ENCODE peak calls at places on chromosomes 1 and 21, in seven cellular contexts. One of them, this sample, is unnamed.

GRCh38 chr21:33987461-33987860 is 71.9 kb upstream of the ATP5PO start:
- DNase-seq in kidney: no peak
- DNase-seq in fibroblast of lung: no peak
- DNase-seq in mammary epithelial cell: no peak
- DNase-seq in OCI-LY7: no peak
- DNase-seq in DND-41: no peak
- DNase-seq in epithelial cell of esophagus: no peak
- DNase-seq in this sample: no peak

GRCh38 chr1:245154429-245155185 is at the start of gene KIF26B:
- DNase-seq in kidney: peak; percentile 82
- DNase-seq in epithelial cell of esophagus: peak; percentile 85
- DNase-seq in fibroblast of lung: peak; percentile 73
- DNase-seq in OCI-LY7: no peak
- DNase-seq in DND-41: peak; percentile 56
- DNase-seq in mammary epithelial cell: peak; percentile 67
- DNase-seq in this sample: no peak

GRCh38 chr1:180580237-180580636 is 21.5 kb downstream of the OVAAL start:
- DNase-seq in epithelial cell of esophagus: peak; percentile 82
- DNase-seq in kidney: peak; percentile 79
- DNase-seq in mammary epithelial cell: peak; percentile 93
- DNase-seq in DND-41: no peak
- DNase-seq in fibroblast of lung: peak; percentile 44
- DNase-seq in OCI-LY7: no peak
- DNase-seq in this sample: no peak

GRCh38 chr1:116273042-116273783 is 99.8 kb upstream of the ATP1A1 start:
- DNase-seq in kidney: no peak
- DNase-seq in DND-41: peak; percentile 39
- DNase-seq in epithelial cell of esophagus: peak; percentile 16
- DNase-seq in mammary epithelial cell: no peak
- DNase-seq in fibroblast of lung: no peak
- DNase-seq in OCI-LY7: no peak
- DNase-seq in this sample: no peak

GRCh38 chr1:93000751-93001175 is 39.5 kb upstream of the DIPK1A start:
- DNase-seq in fibroblast of lung: peak; percentile 48
- DNase-seq in epithelial cell of esophagus: peak; percentile 32
- DNase-seq in mammary epithelial cell: peak; percentile 8
- DNase-seq in DND-41: no peak
- DNase-seq in kidney: no peak
- DNase-seq in OCI-LY7: no peak
- DNase-seq in this sample: no peak

GRCh38 chr1:245599413-245600174 is 444.8 kb downstream of the KIF26B start:
- DNase-seq in OCI-LY7: no peak
- DNase-seq in kidney: no peak
- DNase-seq in mammary epithelial cell: no peak
- DNase-seq in DND-41: no peak
- DNase-seq in fibroblast of lung: peak; percentile 95
- DNase-seq in epithelial cell of esophagus: no peak
- DNase-seq in this sample: no peak

GRCh38 chr1:9366298-9366697 is 73.6 kb downstream of the SPSB1 start:
- DNase-seq in fibroblast of lung: no peak
- DNase-seq in mammary epithelial cell: no peak
- DNase-seq in epithelial cell of esophagus: no peak
- DNase-seq in kidney: no peak
- DNase-seq in OCI-LY7: no peak
- DNase-seq in DND-41: no peak
- DNase-seq in this sample: no peak

GRCh38 chr1:111506561-111506960 is 3.1 kb upstream of the ADORA3 start:
- DNase-seq in mammary epithelial cell: no peak
- DNase-seq in fibroblast of lung: no peak
- DNase-seq in epithelial cell of esophagus: no peak
- DNase-seq in OCI-LY7: no peak
- DNase-seq in kidney: no peak
- DNase-seq in DND-41: no peak
- DNase-seq in this sample: no peak

GRCh38 chr1:224042557-224043118 is 71.3 kb upstream of the FBXO28 start:
- DNase-seq in fibroblast of lung: peak; percentile 57
- DNase-seq in OCI-LY7: no peak
- DNase-seq in DND-41: no peak
- DNase-seq in mammary epithelial cell: no peak
- DNase-seq in epithelial cell of esophagus: no peak
- DNase-seq in kidney: no peak
- DNase-seq in this sample: no peak

GRCh38 chr1:203325418-203326091 is 20.2 kb downstream of the BTG2 start:
- DNase-seq in DND-41: no peak
- DNase-seq in OCI-LY7: peak; percentile 83
- DNase-seq in fibroblast of lung: no peak
- DNase-seq in kidney: no peak
- DNase-seq in mammary epithelial cell: no peak
- DNase-seq in epithelial cell of esophagus: no peak
- DNase-seq in this sample: no peak

GRCh38 chr1:184283999-184284398 is 102.8 kb upstream of the C1orf21 start:
- DNase-seq in epithelial cell of esophagus: no peak
- DNase-seq in mammary epithelial cell: no peak
- DNase-seq in OCI-LY7: no peak
- DNase-seq in fibroblast of lung: peak; percentile 77
- DNase-seq in kidney: no peak
- DNase-seq in DND-41: no peak
- DNase-seq in this sample: no peak

GRCh38 chr1:6509603-6510291 is 18.3 kb upstream of the PLEKHG5 start:
- DNase-seq in kidney: peak; percentile 62
- DNase-seq in fibroblast of lung: no peak
- DNase-seq in DND-41: no peak
- DNase-seq in OCI-LY7: no peak
- DNase-seq in epithelial cell of esophagus: no peak
- DNase-seq in mammary epithelial cell: no peak
- DNase-seq in this sample: no peak

DNA sequence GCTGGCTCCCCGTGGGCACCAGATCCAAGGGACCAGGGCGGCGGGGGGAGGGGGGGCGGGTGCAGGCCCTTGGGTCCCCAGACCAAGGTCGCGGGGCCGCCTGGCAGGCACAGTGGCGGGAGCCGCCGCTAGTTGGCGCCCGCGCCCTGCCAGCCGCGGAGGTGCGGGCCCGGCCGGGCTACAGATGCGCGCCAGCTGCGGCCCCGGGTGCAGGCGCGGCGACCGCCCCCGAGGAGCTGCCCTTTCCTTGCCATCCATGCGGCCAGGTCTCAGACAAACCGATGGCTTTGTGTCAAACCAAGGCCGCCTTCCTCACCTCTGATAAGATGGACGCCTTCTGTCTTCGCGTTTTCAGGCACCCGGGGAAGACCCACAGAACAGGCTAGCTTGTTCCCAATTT is 2.2 kb upstream of the RUNX3 start:
- DNase-seq in DND-41: peak; percentile 37
- DNase-seq in fibroblast of lung: no peak
- DNase-seq in mammary epithelial cell: no peak
- DNase-seq in kidney: no peak
- DNase-seq in epithelial cell of esophagus: peak; percentile 31
- DNase-seq in OCI-LY7: peak; percentile 76
- DNase-seq in this sample: no peak
- TF ChIP-seq CTCF in DND-41: peak; percentile 57
- TF ChIP-seq CTCF in fibroblast of lung: no peak
- TF ChIP-seq CTCF in mammary epithelial cell: peak; percentile 51
- TF ChIP-seq CTCF in kidney: peak; percentile 65
- TF ChIP-seq CTCF in epithelial cell of esophagus: no peak
- TF ChIP-seq CTCF in OCI-LY7: peak; percentile 61
- TF ChIP-seq CTCF in this sample: peak; percentile 63

GRCh38 chr1:239233626-239234025 is 152.7 kb upstream of the CHRM3 start:
- DNase-seq in mammary epithelial cell: no peak
- DNase-seq in OCI-LY7: no peak
- DNase-seq in fibroblast of lung: no peak
- DNase-seq in kidney: no peak
- DNase-seq in epithelial cell of esophagus: peak; percentile 65
- DNase-seq in DND-41: no peak
- DNase-seq in this sample: no peak
- H3K4me3 ChIP-seq in mammary epithelial cell: no peak overlapping the region
- H3K4me3 ChIP-seq in OCI-LY7: no peak overlapping the region
- H3K4me3 ChIP-seq in fibroblast of lung: no peak overlapping the region
- H3K4me3 ChIP-seq in kidney: no peak overlapping the region
- H3K4me3 ChIP-seq in epithelial cell of esophagus: no peak overlapping the region
- H3K4me3 ChIP-seq in DND-41: no peak overlapping the region
- H3K4me3 ChIP-seq in this sample: no peak overlapping the region

GRCh38 chr21:16192900-16193299 is 463.1 kb downstream of the USP25 start:
- DNase-seq in mammary epithelial cell: peak; percentile 69
- DNase-seq in epithelial cell of esophagus: peak; percentile 94
- DNase-seq in OCI-LY7: no peak
- DNase-seq in fibroblast of lung: peak; percentile 82
- DNase-seq in DND-41: no peak
- DNase-seq in kidney: no peak
- DNase-seq in this sample: no peak
- TF ChIP-seq CTCF in mammary epithelial cell: no peak
- TF ChIP-seq CTCF in epithelial cell of esophagus: no peak
- TF ChIP-seq CTCF in OCI-LY7: no peak
- TF ChIP-seq CTCF in fibroblast of lung: no peak
- TF ChIP-seq CTCF in DND-41: no peak
- TF ChIP-seq CTCF in kidney: no peak
- TF ChIP-seq CTCF in this sample: no peak

GRCh38 chr1:113934006-113934405 is 4.9 kb downstream of the HIPK1 start:
- DNase-seq in epithelial cell of esophagus: no peak
- DNase-seq in OCI-LY7: no peak
- DNase-seq in kidney: no peak
- DNase-seq in mammary epithelial cell: no peak
- DNase-seq in DND-41: no peak
- DNase-seq in fibroblast of lung: no peak
- DNase-seq in this sample: no peak

GRCh38 chr1:113930499-113931161 is 1.5 kb downstream of the HIPK1 start:
- DNase-seq in epithelial cell of esophagus: peak; percentile 49
- DNase-seq in kidney: no peak
- DNase-seq in mammary epithelial cell: peak; percentile 67
- DNase-seq in OCI-LY7: peak; percentile 45
- DNase-seq in fibroblast of lung: peak; percentile 71
- DNase-seq in DND-41: peak; percentile 78
- DNase-seq in this sample: no peak

GRCh38 chr1:113929750-113930498 is 800 bp downstream of the HIPK1 start:
- DNase-seq in kidney: peak; percentile 85
- DNase-seq in mammary epithelial cell: peak; percentile 44
- DNase-seq in fibroblast of lung: no peak
- DNase-seq in OCI-LY7: peak; percentile 74
- DNase-seq in DND-41: peak; percentile 48
- DNase-seq in epithelial cell of esophagus: peak; percentile 48
- DNase-seq in this sample: no peak

GRCh38 chr1:113928950-113929749 is at the start of gene HIPK1:
- DNase-seq in fibroblast of lung: peak; percentile 89
- DNase-seq in DND-41: peak; percentile 94
- DNase-seq in OCI-LY7: peak; percentile 96
- DNase-seq in kidney: peak; percentile 97
- DNase-seq in mammary epithelial cell: peak; percentile 86
- DNase-seq in epithelial cell of esophagus: peak; percentile 93
- DNase-seq in this sample: peak; percentile 56

DNA sequence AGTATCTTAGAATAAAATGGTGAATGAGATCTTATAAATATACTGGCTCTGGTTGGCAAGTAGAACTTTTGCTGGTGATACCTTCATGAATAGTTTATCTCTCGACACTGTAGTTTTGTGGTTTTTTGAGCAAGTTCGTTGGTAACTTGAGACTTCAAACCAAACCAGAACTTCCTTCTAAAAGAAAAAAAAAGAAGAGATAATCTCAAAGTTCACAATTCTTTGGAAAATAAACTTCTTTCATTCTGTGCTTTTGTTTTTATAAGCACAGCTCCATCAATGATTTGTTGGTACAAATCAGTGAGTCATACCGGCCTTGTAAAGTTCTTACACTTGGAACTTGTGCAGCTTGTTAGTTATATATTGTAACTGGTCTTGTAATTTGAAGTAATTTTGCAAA is 2.3 kb downstream of the HIPK1 start:
- DNase-seq in DND-41: no peak
- DNase-seq in fibroblast of lung: peak; percentile 88
- DNase-seq in kidney: no peak
- DNase-seq in epithelial cell of esophagus: peak; percentile 47
- DNase-seq in mammary epithelial cell: no peak
- DNase-seq in OCI-LY7: no peak
- DNase-seq in this sample: no peak
- H3K4me3 ChIP-seq in DND-41: peak overlapping the region; percentile 51
- H3K4me3 ChIP-seq in fibroblast of lung: no peak overlapping the region
- H3K4me3 ChIP-seq in kidney: peak overlapping the region; percentile 92
- H3K4me3 ChIP-seq in epithelial cell of esophagus: peak overlapping the region; percentile 11
- H3K4me3 ChIP-seq in mammary epithelial cell: no peak overlapping the region
- H3K4me3 ChIP-seq in OCI-LY7: peak overlapping the region; percentile 96
- H3K4me3 ChIP-seq in this sample: no peak overlapping the region

DNA sequence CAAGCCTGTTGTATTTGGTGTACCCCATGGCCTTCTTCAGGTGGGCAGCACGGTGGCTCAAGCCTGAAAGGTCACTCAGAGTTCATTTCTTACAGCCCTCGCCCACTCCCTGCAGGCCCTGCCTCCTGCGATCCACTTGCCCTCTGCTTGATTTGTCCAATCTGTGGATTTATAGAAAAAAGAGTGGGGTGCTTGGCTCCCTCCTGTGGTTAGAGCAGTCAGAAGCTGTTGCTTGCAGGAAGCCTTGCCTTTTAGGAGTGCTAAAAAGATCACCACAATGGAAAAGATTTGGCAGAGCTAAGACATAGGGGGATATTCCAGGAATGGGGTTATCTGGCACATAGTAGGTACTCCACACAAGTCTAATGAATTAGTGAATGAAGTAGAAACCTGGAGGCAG is 108.0 kb upstream of the TRABD2B start:
- DNase-seq in mammary epithelial cell: no peak
- DNase-seq in DND-41: no peak
- DNase-seq in fibroblast of lung: no peak
- DNase-seq in kidney: no peak
- DNase-seq in epithelial cell of esophagus: peak; percentile 9
- DNase-seq in OCI-LY7: no peak
- DNase-seq in this sample: no peak
- TF ChIP-seq CTCF in mammary epithelial cell: peak; percentile 41
- TF ChIP-seq CTCF in DND-41: no peak
- TF ChIP-seq CTCF in fibroblast of lung: no peak
- TF ChIP-seq CTCF in kidney: peak; percentile 63
- TF ChIP-seq CTCF in epithelial cell of esophagus: peak; percentile 30
- TF ChIP-seq CTCF in OCI-LY7: no peak
- TF ChIP-seq CTCF in this sample: no peak

GRCh38 chr1:905811-906531 is 17.8 kb upstream of the SAMD11 start:
- DNase-seq in kidney: peak; percentile 82
- DNase-seq in mammary epithelial cell: no peak
- DNase-seq in fibroblast of lung: no peak
- DNase-seq in DND-41: no peak
- DNase-seq in OCI-LY7: no peak
- DNase-seq in epithelial cell of esophagus: no peak
- DNase-seq in this sample: no peak

GRCh38 chr1:907611-908451 is 15.9 kb upstream of the SAMD11 start:
- DNase-seq in epithelial cell of esophagus: no peak
- DNase-seq in mammary epithelial cell: no peak
- DNase-seq in OCI-LY7: no peak
- DNase-seq in kidney: peak; percentile 80
- DNase-seq in fibroblast of lung: no peak
- DNase-seq in DND-41: no peak
- DNase-seq in this sample: no peak

GRCh38 chr1:905071-905749 is 18.5 kb upstream of the SAMD11 start:
- DNase-seq in epithelial cell of esophagus: no peak
- DNase-seq in OCI-LY7: peak; percentile 50
- DNase-seq in fibroblast of lung: peak; percentile 47
- DNase-seq in mammary epithelial cell: no peak
- DNase-seq in DND-41: peak; percentile 82
- DNase-seq in kidney: peak; percentile 93
- DNase-seq in this sample: no peak

GRCh38 chr1:904271-904950 is 19.3 kb upstream of the SAMD11 start:
- DNase-seq in fibroblast of lung: peak; percentile 78
- DNase-seq in kidney: peak; percentile 94
- DNase-seq in mammary epithelial cell: peak; percentile 76
- DNase-seq in epithelial cell of esophagus: peak; percentile 81
- DNase-seq in DND-41: peak; percentile 90
- DNase-seq in OCI-LY7: peak; percentile 74
- DNase-seq in this sample: no peak

GRCh38 chr1:906532-907420 is 16.9 kb upstream of the SAMD11 start:
- DNase-seq in kidney: peak; percentile 84
- DNase-seq in epithelial cell of esophagus: peak; percentile 69
- DNase-seq in DND-41: no peak
- DNase-seq in mammary epithelial cell: peak; percentile 65
- DNase-seq in fibroblast of lung: peak; percentile 70
- DNase-seq in OCI-LY7: peak; percentile 30
- DNase-seq in this sample: no peak
- H3K4me3 ChIP-seq in kidney: no peak overlapping the region
- H3K4me3 ChIP-seq in epithelial cell of esophagus: no peak overlapping the region
- H3K4me3 ChIP-seq in DND-41: no peak overlapping the region
- H3K4me3 ChIP-seq in mammary epithelial cell: no peak overlapping the region
- H3K4me3 ChIP-seq in fibroblast of lung: no peak overlapping the region
- H3K4me3 ChIP-seq in OCI-LY7: no peak overlapping the region
- H3K4me3 ChIP-seq in this sample: no peak overlapping the region

This sample was measured in GM12864.